ENCODE peak calls at places on chromosomes 3 and 15, in nine cellular contexts. One of them, this sample, is unnamed.

GRCh38 chr3:124142389-124142970 is 150.6 kb upstream of the ROPN1 start:
- DNase-seq in IMR-90: no peak
- DNase-seq in astrocyte: peak
- DNase-seq in OCI-LY7: no peak
- DNase-seq in HepG2: no peak
- DNase-seq in SK-N-SH: no peak
- DNase-seq in neural progenitor cell: no peak
- DNase-seq in A549: no peak
- DNase-seq in PC-9: no peak
- DNase-seq in this sample: no peak

GRCh38 chr3:159634414-159634813 is 354.2 kb upstream of the IL12A start:
- DNase-seq in IMR-90: peak
- DNase-seq in astrocyte: peak
- DNase-seq in OCI-LY7: no peak
- DNase-seq in HepG2: no peak
- DNase-seq in SK-N-SH: no peak
- DNase-seq in neural progenitor cell: no peak
- DNase-seq in A549: peak
- DNase-seq in PC-9: no peak
- DNase-seq in this sample: peak

GRCh38 chr3:32181370-32181769 is 57.1 kb upstream of the CMTM8 start:
- DNase-seq in IMR-90: no peak
- DNase-seq in astrocyte: no peak
- DNase-seq in OCI-LY7: peak
- DNase-seq in HepG2: no peak
- DNase-seq in SK-N-SH: no peak
- DNase-seq in neural progenitor cell: no peak
- DNase-seq in A549: no peak
- DNase-seq in PC-9: no peak
- DNase-seq in this sample: no peak

GRCh38 chr15:90221251-90221900 is 12.4 kb downstream of the CIB1 start:
- DNase-seq in IMR-90: peak
- DNase-seq in astrocyte: peak
- DNase-seq in OCI-LY7: peak
- DNase-seq in HepG2: peak
- DNase-seq in SK-N-SH: peak
- DNase-seq in neural progenitor cell: peak
- DNase-seq in A549: peak
- DNase-seq in PC-9: peak
- DNase-seq in this sample: peak

GRCh38 chr3:161559177-161559998 is 62.8 kb downstream of the OTOL1 start:
- DNase-seq in IMR-90: peak
- DNase-seq in astrocyte: peak
- DNase-seq in OCI-LY7: peak
- DNase-seq in HepG2: peak
- DNase-seq in SK-N-SH: no peak
- DNase-seq in neural progenitor cell: peak
- DNase-seq in A549: peak
- DNase-seq in PC-9: no peak
- DNase-seq in this sample: peak

GRCh38 chr3:72679540-72680198 is 168.6 kb downstream of the SHQ1 start:
- DNase-seq in IMR-90: no peak
- DNase-seq in astrocyte: peak
- DNase-seq in OCI-LY7: peak
- DNase-seq in HepG2: no peak
- DNase-seq in SK-N-SH: no peak
- DNase-seq in neural progenitor cell: no peak
- DNase-seq in A549: no peak
- DNase-seq in PC-9: no peak
- DNase-seq in this sample: no peak

GRCh38 chr3:104575631-104576030 is 791.1 kb upstream of the ALCAM start:
- DNase-seq in IMR-90: no peak
- DNase-seq in astrocyte: no peak
- DNase-seq in OCI-LY7: no peak
- DNase-seq in HepG2: no peak
- DNase-seq in SK-N-SH: no peak
- DNase-seq in neural progenitor cell: no peak
- DNase-seq in A549: no peak
- DNase-seq in PC-9: no peak
- DNase-seq in this sample: no peak

GRCh38 chr3:53939081-53939582 is 47.5 kb upstream of the SELENOK start:
- DNase-seq in IMR-90: no peak
- DNase-seq in astrocyte: no peak
- DNase-seq in OCI-LY7: no peak
- DNase-seq in HepG2: no peak
- DNase-seq in SK-N-SH: peak
- DNase-seq in neural progenitor cell: peak
- DNase-seq in A549: no peak
- DNase-seq in PC-9: no peak
- DNase-seq in this sample: no peak

GRCh38 chr15:100307241-100307855 is 34.4 kb downstream of the ADAMTS17 start:
- DNase-seq in IMR-90: no peak
- DNase-seq in astrocyte: no peak
- DNase-seq in OCI-LY7: no peak
- DNase-seq in HepG2: no peak
- DNase-seq in SK-N-SH: no peak
- DNase-seq in neural progenitor cell: no peak
- DNase-seq in A549: no peak
- DNase-seq in PC-9: no peak
- DNase-seq in this sample: no peak

GRCh38 chr15:70165811-70166284 is 68.1 kb upstream of the TLE3 start:
- DNase-seq in IMR-90: no peak
- DNase-seq in astrocyte: peak
- DNase-seq in OCI-LY7: no peak
- DNase-seq in HepG2: no peak
- DNase-seq in SK-N-SH: peak
- DNase-seq in neural progenitor cell: no peak
- DNase-seq in A549: no peak
- DNase-seq in PC-9: no peak
- DNase-seq in this sample: no peak

GRCh38 chr3:194352631-194353290 is 1.6 kb upstream of the CPN2 start:
- DNase-seq in IMR-90: no peak
- DNase-seq in astrocyte: no peak
- DNase-seq in OCI-LY7: no peak
- DNase-seq in HepG2: no peak
- DNase-seq in SK-N-SH: no peak
- DNase-seq in neural progenitor cell: no peak
- DNase-seq in A549: no peak
- DNase-seq in PC-9: no peak
- DNase-seq in this sample: no peak

GRCh38 chr3:194351952-194352536 is 916 bp upstream of the CPN2 start:
- DNase-seq in IMR-90: no peak
- DNase-seq in astrocyte: no peak
- DNase-seq in OCI-LY7: no peak
- DNase-seq in HepG2: no peak
- DNase-seq in SK-N-SH: no peak
- DNase-seq in neural progenitor cell: no peak
- DNase-seq in A549: no peak
- DNase-seq in PC-9: no peak
- DNase-seq in this sample: no peak

GRCh38 chr3:194348354-194348753 is 2.8 kb downstream of the CPN2 start:
- DNase-seq in IMR-90: no peak
- DNase-seq in astrocyte: no peak
- DNase-seq in OCI-LY7: no peak
- DNase-seq in HepG2: no peak
- DNase-seq in SK-N-SH: no peak
- DNase-seq in neural progenitor cell: no peak
- DNase-seq in A549: no peak
- DNase-seq in PC-9: no peak
- DNase-seq in this sample: no peak

GRCh38 chr3:194350726-194351071 is 429 bp downstream of the CPN2 start:
- DNase-seq in IMR-90: no peak
- DNase-seq in astrocyte: no peak
- DNase-seq in OCI-LY7: no peak
- DNase-seq in HepG2: no peak
- DNase-seq in SK-N-SH: no peak
- DNase-seq in neural progenitor cell: no peak
- DNase-seq in A549: no peak
- DNase-seq in PC-9: no peak
- DNase-seq in this sample: no peak

DNA sequence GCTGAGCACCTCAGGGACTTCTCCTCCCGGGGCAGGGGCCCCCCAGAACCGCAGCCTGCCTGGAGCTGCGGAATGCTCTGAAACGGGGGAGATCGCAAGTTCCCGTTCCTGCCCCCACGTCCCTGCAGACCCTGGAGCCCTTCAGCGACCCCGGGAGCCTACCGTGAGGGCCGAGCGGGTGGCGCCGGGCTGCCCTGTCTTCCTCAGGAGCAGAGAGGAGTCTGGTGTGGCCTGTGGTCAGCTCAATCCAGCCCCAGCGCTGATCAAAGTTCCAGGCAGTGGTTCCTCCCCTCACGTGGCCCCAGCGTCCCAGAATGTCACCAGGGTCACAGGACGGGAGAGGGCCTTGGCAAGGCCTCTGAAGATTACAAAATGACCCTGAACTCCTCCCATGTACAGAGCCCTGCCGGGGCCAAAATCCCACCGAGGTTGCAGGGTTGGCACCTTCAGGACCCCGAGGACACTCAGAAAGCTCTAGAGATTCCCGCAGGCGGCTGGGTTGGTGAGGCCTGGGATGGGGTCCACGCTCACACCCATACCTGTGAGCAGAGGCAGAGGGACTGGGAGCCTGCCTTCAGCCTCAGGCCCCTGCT is at the start of gene CPN2:
- DNase-seq in IMR-90: no peak
- DNase-seq in astrocyte: no peak
- DNase-seq in OCI-LY7: no peak
- DNase-seq in HepG2: peak
- DNase-seq in SK-N-SH: no peak
- DNase-seq in neural progenitor cell: no peak
- DNase-seq in A549: no peak
- DNase-seq in PC-9: no peak
- DNase-seq in this sample: no peak
- H3K4me2 ChIP-seq in IMR-90: no peak
- H3K4me2 ChIP-seq in astrocyte: no peak
- H3K4me2 ChIP-seq in OCI-LY7: no peak
- H3K4me2 ChIP-seq in HepG2: peak
- H3K4me2 ChIP-seq in SK-N-SH: no peak
- H3K4me2 ChIP-seq in neural progenitor cell: no peak
- H3K4me2 ChIP-seq in A549: no peak
- H3K4me2 ChIP-seq in PC-9: no peak
- H3K4me2 ChIP-seq in this sample: no peak

GRCh38 chr3:133851931-133852330 is 43.8 kb downstream of the RAB6B start:
- DNase-seq in IMR-90: no peak
- DNase-seq in astrocyte: no peak
- DNase-seq in OCI-LY7: no peak
- DNase-seq in HepG2: no peak
- DNase-seq in SK-N-SH: no peak
- DNase-seq in neural progenitor cell: no peak
- DNase-seq in A549: no peak
- DNase-seq in PC-9: no peak
- DNase-seq in this sample: no peak
- H3K4me2 ChIP-seq in IMR-90: no peak
- H3K4me2 ChIP-seq in astrocyte: no peak
- H3K4me2 ChIP-seq in OCI-LY7: no peak
- H3K4me2 ChIP-seq in HepG2: no peak
- H3K4me2 ChIP-seq in SK-N-SH: no peak
- H3K4me2 ChIP-seq in neural progenitor cell: no peak
- H3K4me2 ChIP-seq in A549: no peak
- H3K4me2 ChIP-seq in PC-9: no peak
- H3K4me2 ChIP-seq in this sample: no peak

GRCh38 chr3:123085293-123085949 is 18.6 kb downstream of the PDIA5 start:
- DNase-seq in IMR-90: no peak
- DNase-seq in astrocyte: no peak
- DNase-seq in OCI-LY7: no peak
- DNase-seq in HepG2: peak
- DNase-seq in SK-N-SH: peak
- DNase-seq in neural progenitor cell: peak
- DNase-seq in A549: no peak
- DNase-seq in PC-9: no peak
- DNase-seq in this sample: no peak

GRCh38 chr3:123082370-123083065 is 15.7 kb downstream of the PDIA5 start:
- DNase-seq in IMR-90: no peak
- DNase-seq in astrocyte: no peak
- DNase-seq in OCI-LY7: no peak
- DNase-seq in HepG2: no peak
- DNase-seq in SK-N-SH: no peak
- DNase-seq in neural progenitor cell: no peak
- DNase-seq in A549: no peak
- DNase-seq in PC-9: no peak
- DNase-seq in this sample: no peak

GRCh38 chr3:123084738-123085237 is 18.0 kb downstream of the PDIA5 start:
- DNase-seq in IMR-90: peak
- DNase-seq in astrocyte: no peak
- DNase-seq in OCI-LY7: no peak
- DNase-seq in HepG2: peak
- DNase-seq in SK-N-SH: peak
- DNase-seq in neural progenitor cell: no peak
- DNase-seq in A549: no peak
- DNase-seq in PC-9: no peak
- DNase-seq in this sample: no peak

GRCh38 chr3:123083446-123084124 is 16.8 kb downstream of the PDIA5 start:
- DNase-seq in IMR-90: no peak
- DNase-seq in astrocyte: peak
- DNase-seq in OCI-LY7: no peak
- DNase-seq in HepG2: no peak
- DNase-seq in SK-N-SH: no peak
- DNase-seq in neural progenitor cell: peak
- DNase-seq in A549: no peak
- DNase-seq in PC-9: no peak
- DNase-seq in this sample: no peak

GRCh38 chr3:123084192-123084591 is 17.4 kb downstream of the PDIA5 start:
- DNase-seq in IMR-90: no peak
- DNase-seq in astrocyte: no peak
- DNase-seq in OCI-LY7: no peak
- DNase-seq in HepG2: peak
- DNase-seq in SK-N-SH: no peak
- DNase-seq in neural progenitor cell: no peak
- DNase-seq in A549: no peak
- DNase-seq in PC-9: no peak
- DNase-seq in this sample: no peak
- H3K4me2 ChIP-seq in IMR-90: no peak
- H3K4me2 ChIP-seq in astrocyte: peak
- H3K4me2 ChIP-seq in OCI-LY7: no peak
- H3K4me2 ChIP-seq in HepG2: peak
- H3K4me2 ChIP-seq in SK-N-SH: no peak
- H3K4me2 ChIP-seq in neural progenitor cell: no peak
- H3K4me2 ChIP-seq in A549: no peak
- H3K4me2 ChIP-seq in PC-9: no peak
- H3K4me2 ChIP-seq in this sample: no peak

GRCh38 chr15:76994971-76995945 is at the start of gene PSTPIP1:
- DNase-seq in IMR-90: no peak
- DNase-seq in astrocyte: no peak
- DNase-seq in OCI-LY7: peak
- DNase-seq in HepG2: no peak
- DNase-seq in SK-N-SH: peak
- DNase-seq in neural progenitor cell: no peak
- DNase-seq in A549: no peak
- DNase-seq in PC-9: no peak
- DNase-seq in this sample: no peak
- H3K4me2 ChIP-seq in IMR-90: no peak
- H3K4me2 ChIP-seq in astrocyte: no peak
- H3K4me2 ChIP-seq in OCI-LY7: peak
- H3K4me2 ChIP-seq in HepG2: peak
- H3K4me2 ChIP-seq in SK-N-SH: peak
- H3K4me2 ChIP-seq in neural progenitor cell: no peak
- H3K4me2 ChIP-seq in A549: no peak
- H3K4me2 ChIP-seq in PC-9: no peak
- H3K4me2 ChIP-seq in this sample: no peak

This sample was measured in PC-3.